ENCODE peak calls at places on chromosomes 5 and 9, in eight cellular contexts. J is GM12878; U is H9; O is AG10803; Q is type B pancreatic cell; N is HFFc6; K is CD8-positive, alpha-beta T cell; P is fibroblast of lung. I is an unnamed sample.

GRCh38 chr5:95835682-95836405 is 13.3 kb upstream of the GLRX start:
- DNase-seq in J (no peak), U (no peak), O (no peak), Q (no peak), N (no peak), K (no peak), P (no peak), I (no peak)

GRCh38 chr5:172010278-172010677 is 3.8 kb upstream of the FBXW11 start:
- DNase-seq in J (no peak), U (no peak), O (no peak), Q (no peak), N (no peak), K (no peak), P (peak), I (no peak)

GRCh38 chr5:141484499-141485304 is at the start of gene PCDHGC4:
- DNase-seq in J (no peak), U (peak), O (no peak), Q (no peak), N (no peak), K (no peak), P (peak), I (peak)

GRCh38 chr9:94948567-94949235 is 222.2 kb downstream of the AOPEP start:
- DNase-seq in J (no peak), U (no peak), O (no peak), Q (no peak), N (no peak), K (no peak), P (peak), I (no peak)

GRCh38 chr5:154363411-154363810 is 82.4 kb upstream of the SAP30L start:
- DNase-seq in J (no peak), U (no peak), O (no peak), Q (no peak), N (no peak), K (no peak), P (no peak), I (no peak)

GRCh38 chr5:159452480-159453167 is 122.3 kb upstream of the IL12B start:
- DNase-seq in J (no peak), U (no peak), O (no peak), Q (no peak), N (no peak), K (no peak), P (no peak), I (no peak)

GRCh38 chr9:92661761-92662160 is 8.2 kb downstream of the IPPK start:
- DNase-seq in J (no peak), U (no peak), O (no peak), Q (no peak), N (no peak), K (no peak), P (no peak), I (no peak)

GRCh38 chr9:94443039-94443722 is 111.7 kb upstream of the PCAT7 start:
- DNase-seq in J (no peak), U (no peak), O (no peak), Q (no peak), N (no peak), K (no peak), P (no peak), I (no peak)

DNA sequence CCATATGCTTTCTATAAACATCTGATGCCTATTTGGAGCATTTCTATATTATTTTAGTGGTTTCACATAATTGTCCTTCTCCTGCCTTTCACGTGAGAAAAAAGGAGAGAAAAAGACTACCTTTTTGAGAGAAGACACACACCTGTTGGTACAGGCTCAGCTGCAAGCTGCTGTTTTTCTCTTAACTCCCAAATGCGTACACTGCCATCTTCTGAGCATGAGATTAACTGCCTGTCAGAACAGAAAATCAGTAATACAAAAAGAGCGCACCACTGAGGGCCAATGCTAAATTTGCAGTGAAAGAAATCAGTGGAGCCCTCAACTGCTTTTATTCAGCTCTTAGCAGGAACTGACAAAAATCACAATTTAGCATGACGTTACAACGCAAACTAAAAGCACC is 54.9 kb downstream of the WDR41 start:
- DNase-seq in J (no peak), U (no peak), O (no peak), Q (no peak), N (no peak), K (no peak), P (no peak), I (no peak)
- TF ChIP-seq CTCF in J (no peak), U (peak), O (no peak), Q (peak), N (peak), K (no peak), P (no peak), I (no peak)

DNA sequence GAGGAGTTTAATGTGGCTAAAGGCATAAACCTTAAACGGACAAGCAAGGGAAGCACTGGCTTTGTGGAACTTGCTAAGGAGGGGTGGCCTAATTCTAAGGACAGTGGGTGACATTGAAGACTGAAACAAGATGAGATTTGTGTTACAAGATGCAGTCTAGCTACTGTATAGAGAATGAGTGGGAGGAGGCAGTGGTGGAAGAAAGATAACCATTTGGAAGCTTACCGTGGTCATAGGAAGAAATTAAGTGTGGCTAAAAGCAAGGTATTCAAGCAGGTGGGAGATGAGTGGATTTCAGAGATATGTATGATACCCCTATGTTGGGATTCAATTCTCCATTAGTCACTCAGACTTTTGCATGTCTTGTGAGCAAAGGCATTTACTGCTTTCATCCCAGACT is 4.6 kb downstream of the PAM start:
- DNase-seq in J (no peak), U (no peak), O (no peak), Q (no peak), N (no peak), K (no peak), P (no peak), I (no peak)
- TF ChIP-seq CTCF in J (no peak), U (no peak), O (no peak), Q (no peak), N (no peak), K (no peak), P (no peak), I (no peak)

DNA sequence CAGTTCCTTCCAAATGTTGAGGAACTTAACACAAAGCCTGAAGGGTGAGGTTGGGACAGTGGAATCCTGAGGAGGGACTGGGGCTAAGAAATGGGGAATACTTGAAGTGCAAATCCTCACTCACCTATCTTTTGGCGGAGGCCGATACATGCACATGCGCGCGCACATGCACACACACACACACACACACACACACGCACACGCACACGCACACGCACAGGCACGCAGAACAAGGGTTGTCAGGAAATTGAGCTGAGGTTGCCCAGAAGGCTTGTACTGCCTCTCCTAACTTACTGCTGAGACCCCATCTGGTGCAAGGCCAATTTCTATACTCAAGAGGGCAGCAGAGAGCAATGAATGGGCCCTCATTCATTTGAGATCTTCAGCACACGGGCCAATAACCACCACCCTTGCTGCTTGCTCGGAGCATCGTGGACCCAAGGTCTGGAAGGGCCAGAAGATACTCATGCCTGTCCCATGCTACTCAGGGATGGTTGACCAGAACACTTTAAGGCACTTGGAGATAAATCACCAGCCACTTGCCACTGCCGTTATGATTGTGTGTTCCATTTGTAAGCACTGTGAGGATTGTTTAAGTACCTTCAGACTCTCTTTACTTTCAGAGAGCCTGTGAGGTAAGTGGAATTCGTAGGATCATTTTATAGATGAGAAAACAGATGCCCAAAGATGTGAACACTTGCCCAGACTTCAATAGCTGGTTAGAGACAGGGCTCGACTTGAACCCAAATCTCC is 21.5 kb downstream of the BTF3 start:
- DNase-seq in J (peak), U (peak), O (peak), Q (no peak), N (peak), K (peak), P (peak), I (peak)
- TF ChIP-seq CTCF in J (peak), U (peak), O (peak), Q (peak), N (peak), K (peak), P (peak), I (peak)

GRCh38 chr5:142722146-142722545 is 36.3 kb upstream of the FGF1 start:
- DNase-seq in J (no peak), U (no peak), O (peak), Q (no peak), N (no peak), K (no peak), P (peak), I (no peak)

GRCh38 chr5:142719836-142720330 is 34.0 kb upstream of the FGF1 start:
- DNase-seq in J (no peak), U (no peak), O (no peak), Q (no peak), N (peak), K (no peak), P (no peak), I (no peak)

GRCh38 chr5:142717582-142718215 is 31.8 kb upstream of the FGF1 start:
- DNase-seq in J (no peak), U (peak), O (peak), Q (peak), N (peak), K (no peak), P (peak), I (no peak)

GRCh38 chr5:142722896-142723295 is 37.0 kb upstream of the FGF1 start:
- DNase-seq in J (no peak), U (no peak), O (no peak), Q (no peak), N (no peak), K (no peak), P (no peak), I (no peak)

DNA sequence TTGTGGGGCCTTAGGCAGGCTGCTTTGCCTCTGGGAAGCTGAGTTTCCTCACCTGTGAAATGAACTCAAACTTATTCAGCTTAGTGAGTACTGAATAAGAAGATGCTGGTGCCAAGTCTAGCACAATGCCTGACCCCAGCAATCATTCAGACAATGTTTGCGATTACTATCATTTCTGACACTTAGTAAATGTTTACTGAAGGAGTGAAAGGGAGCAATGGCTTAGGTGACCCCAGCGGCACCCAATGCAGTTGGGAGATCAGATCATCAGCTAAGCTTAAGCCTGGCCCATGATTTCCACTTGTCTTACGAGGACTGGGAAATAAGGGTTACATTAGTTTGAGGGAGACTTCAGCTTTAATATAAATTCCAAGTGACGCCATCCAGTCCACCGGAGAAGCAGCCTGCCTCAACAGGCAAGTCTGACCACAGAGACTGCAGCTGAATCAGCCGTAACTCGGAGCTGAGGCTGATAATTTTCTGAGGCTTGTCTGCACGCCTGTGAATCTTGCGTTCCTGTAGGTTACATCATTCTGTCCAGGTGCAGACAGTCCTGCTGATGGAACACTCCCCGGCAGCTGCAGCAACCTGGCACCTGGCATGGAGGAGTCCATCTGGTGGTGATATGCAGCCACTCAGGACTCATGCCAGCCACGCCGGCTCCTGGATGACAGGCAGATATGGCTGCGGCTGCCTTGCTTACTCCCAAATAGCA is 34.8 kb upstream of the FGF1 start:
- DNase-seq in J (no peak), U (peak), O (no peak), Q (peak), N (no peak), K (no peak), P (peak), I (no peak)
- TF ChIP-seq CTCF in J (no peak), U (no peak), O (no peak), Q (no peak), N (no peak), K (no peak), P (no peak), I (no peak)

GRCh38 chr5:74290634-74291033 is 349.9 kb downstream of the ENC1 start:
- DNase-seq in J (no peak), U (no peak), O (no peak), Q (no peak), N (peak), K (no peak), P (no peak), I (no peak)
- TF ChIP-seq CTCF in J (no peak), U (no peak), O (no peak), Q (no peak), N (no peak), K (no peak), P (no peak), I (no peak)

DNA sequence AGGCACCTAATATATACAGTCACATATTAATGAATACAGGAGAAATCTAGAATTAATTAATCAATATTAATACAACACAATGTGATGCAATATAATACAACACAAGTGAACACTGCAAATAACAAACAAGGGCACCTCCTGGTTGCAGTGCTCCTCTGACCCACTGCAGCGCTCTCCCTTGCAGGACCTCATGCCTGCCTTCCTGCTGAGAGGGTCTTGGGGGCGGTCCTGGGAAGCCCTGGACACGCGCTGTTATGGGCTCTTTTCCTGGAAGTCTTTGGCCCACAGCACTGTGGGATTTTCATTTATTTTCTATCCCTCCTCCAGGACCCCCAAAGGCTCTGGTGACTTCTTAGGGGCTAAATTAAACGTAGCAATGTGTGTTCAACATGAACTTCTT is 485.8 kb downstream of the IRX1 start:
- DNase-seq in J (no peak), U (peak), O (no peak), Q (no peak), N (no peak), K (no peak), P (no peak), I (no peak)
- TF ChIP-seq CTCF in J (no peak), U (peak), O (no peak), Q (no peak), N (no peak), K (no peak), P (no peak), I (no peak)

GRCh38 chr9:90420211-90420610 is 222.4 kb downstream of the DIRAS2 start:
- DNase-seq in J (no peak), U (no peak), O (no peak), Q (no peak), N (no peak), K (no peak), P (no peak), I (no peak)
- TF ChIP-seq CTCF in J (no peak), U (no peak), O (no peak), Q (no peak), N (no peak), K (no peak), P (no peak), I (no peak)